ENCODE peak calls at places on chromosomes 6 and 20, in four cellular contexts. U, Q, N and D are unnamed samples.

GRCh38 chr6:124026645-124027044 is 223.0 kb downstream of the NKAIN2 start:
- DNase-seq in Q (no peak), U (no peak), N (no peak), D (no peak)

GRCh38 chr6:67394254-67394653 is 1240.8 kb upstream of the ADGRB3 start:
- DNase-seq in U (no peak), Q (no peak), N (no peak), D (no peak)

GRCh38 chr6:164007881-164008280 is 593.4 kb downstream of the QKI start:
- DNase-seq in Q (no peak), U (no peak), N (no peak), D (no peak)

GRCh38 chr6:32941412-32941784 is 570 bp upstream of the HLA-DMB start:
- DNase-seq in Q (no peak), N (no peak), U (no peak), D (no peak)

GRCh38 chr6:37056112-37056403 is 50.6 kb downstream of the FGD2 start:
- DNase-seq in Q (no peak), N (no peak), U (no peak), D (no peak)

GRCh38 chr6:158233214-158233795 is 65.2 kb downstream of the GTF2H5 start:
- DNase-seq in U (no peak), Q (peak), N (no peak), D (no peak)

GRCh38 chr6:39339557-39340555 is 17.4 kb upstream of the KCNK16 start:
- DNase-seq in N (no peak), Q (peak), U (no peak), D (no peak)

GRCh38 chr20:51354191-51354768 is 188.2 kb downstream of the NFATC2 start:
- DNase-seq in Q (no peak), N (no peak), U (no peak), D (peak)

GRCh38 chr20:9161308-9161707 is 92.4 kb downstream of the PLCB4 start:
- DNase-seq in U (no peak), Q (no peak), N (no peak), D (no peak)

GRCh38 chr6:164283574-164283973 is 869.1 kb downstream of the QKI start:
- DNase-seq in U (no peak), Q (no peak), N (no peak), D (no peak)

GRCh38 chr20:63381781-63382431 is 20.8 kb upstream of the CHRNA4 start:
- DNase-seq in U (no peak), N (no peak), Q (peak), D (no peak)

GRCh38 chr20:6265204-6265904 is 142.5 kb upstream of the FERMT1 start:
- DNase-seq in U (peak), Q (peak), N (no peak), D (peak)

GRCh38 chr6:119148102-119148824 is 69.8 kb upstream of the FAM184A start:
- DNase-seq in N (no peak), U (no peak), Q (peak), D (peak)

GRCh38 chr20:10651227-10651990 is 22.4 kb downstream of the JAG1 start:
- DNase-seq in U (no peak), Q (no peak), N (no peak), D (no peak)

GRCh38 chr20:10652185-10652584 is 21.6 kb downstream of the JAG1 start:
- DNase-seq in Q (no peak), U (no peak), N (no peak), D (no peak)

GRCh38 chr20:10653593-10654288 is 20.1 kb downstream of the JAG1 start:
- DNase-seq in Q (no peak), N (no peak), U (peak), D (peak)

GRCh38 chr20:10654630-10655029 is 19.2 kb downstream of the JAG1 start:
- DNase-seq in N (no peak), Q (no peak), U (no peak), D (no peak)

DNA sequence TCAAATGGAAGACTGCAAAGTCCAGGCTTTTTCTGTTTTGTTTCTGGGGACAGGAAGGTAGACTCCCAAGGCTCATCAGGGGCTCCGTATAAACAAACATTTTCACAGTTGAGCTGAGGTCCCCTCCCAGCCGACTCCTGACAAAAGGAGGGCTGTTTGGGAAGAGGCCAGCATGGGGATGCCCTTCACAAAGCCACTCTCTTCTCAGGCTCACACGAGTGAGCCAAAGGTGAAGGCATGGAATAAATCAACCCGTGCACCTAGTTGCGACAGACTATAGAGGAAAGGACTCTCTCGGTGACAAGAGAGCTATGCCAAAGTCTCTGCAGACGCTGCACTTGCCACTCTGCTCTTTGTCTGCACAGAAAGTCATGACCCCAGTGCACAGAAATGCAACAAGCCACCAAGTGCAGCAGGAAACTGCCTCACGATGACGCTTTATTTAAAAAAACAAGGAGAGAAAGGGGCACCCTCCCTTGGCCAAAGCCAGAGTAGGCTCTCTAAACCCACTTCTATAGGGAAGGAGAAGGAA is 21.1 kb downstream of the JAG1 start:
- DNase-seq in Q (no peak), N (no peak), U (no peak), D (no peak)
- H3K4me3 ChIP-seq in Q (no peak), N (peak), U (no peak), D (no peak)

DNA sequence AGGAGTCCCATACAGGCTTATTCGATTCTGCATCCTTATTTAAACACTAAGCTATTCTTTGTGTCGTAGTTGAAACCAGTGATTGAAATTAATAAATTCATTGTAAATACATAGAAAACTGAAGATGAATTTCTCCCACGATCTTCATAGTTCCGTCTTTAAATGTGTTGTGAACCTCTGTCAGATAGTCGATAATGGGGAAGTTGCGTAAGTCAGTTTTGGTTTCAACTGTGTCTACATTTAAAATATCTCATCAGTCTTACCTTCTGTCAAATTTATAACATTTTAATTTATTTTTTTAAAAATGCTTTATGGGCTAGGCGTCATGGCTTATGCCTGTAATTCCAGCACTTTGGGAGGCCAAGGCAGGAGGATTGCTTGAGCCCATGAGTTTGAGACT is 12.7 kb downstream of the STX11 start:
- DNase-seq in U (no peak), Q (no peak), N (no peak), D (no peak)
- H3K4me3 ChIP-seq in U (no peak), Q (no peak), N (no peak), D (no peak)

DNA sequence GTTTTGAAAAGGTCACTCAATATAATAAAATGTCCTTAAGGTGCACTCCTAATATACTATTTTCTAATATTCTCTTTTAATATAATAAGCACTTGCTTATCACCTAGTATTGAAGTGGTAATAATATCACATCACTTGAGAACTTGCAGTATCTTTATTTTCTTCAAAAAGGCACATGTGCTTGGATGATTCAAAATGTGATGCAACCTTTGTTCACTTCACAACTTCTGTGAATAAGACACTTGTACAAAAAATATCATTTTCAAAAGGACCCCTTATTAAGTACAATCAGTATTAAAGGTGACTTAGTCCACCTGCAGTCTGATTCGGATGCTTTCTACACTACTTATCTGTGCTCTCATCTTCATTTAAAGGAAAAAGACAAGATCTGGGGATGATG is 3.4 kb downstream of the PRELID3B start:
- DNase-seq in N (no peak), U (no peak), Q (no peak), D (no peak)
- H3K4me3 ChIP-seq in N (no peak), U (no peak), Q (no peak), D (no peak)

GRCh38 chr6:152184573-152185157 is 377.2 kb downstream of the ESR1 start:
- DNase-seq in U (no peak), N (no peak), Q (no peak), D (no peak)
- H3K4me3 ChIP-seq in U (no peak), N (no peak), Q (no peak), D (no peak)

GRCh38 chr20:37356961-37357371 is 11.0 kb downstream of the SRC start:
- DNase-seq in N (no peak), U (no peak), Q (no peak), D (no peak)
- H3K4me3 ChIP-seq in N (no peak), U (no peak), Q (no peak), D (no peak)

GRCh38 chr6:148530394-148530923 is 187.8 kb downstream of the SASH1 start:
- DNase-seq in N (no peak), Q (no peak), U (peak), D (no peak)
- H3K4me3 ChIP-seq in N (peak), Q (no peak), U (peak), D (peak)

DNA sequence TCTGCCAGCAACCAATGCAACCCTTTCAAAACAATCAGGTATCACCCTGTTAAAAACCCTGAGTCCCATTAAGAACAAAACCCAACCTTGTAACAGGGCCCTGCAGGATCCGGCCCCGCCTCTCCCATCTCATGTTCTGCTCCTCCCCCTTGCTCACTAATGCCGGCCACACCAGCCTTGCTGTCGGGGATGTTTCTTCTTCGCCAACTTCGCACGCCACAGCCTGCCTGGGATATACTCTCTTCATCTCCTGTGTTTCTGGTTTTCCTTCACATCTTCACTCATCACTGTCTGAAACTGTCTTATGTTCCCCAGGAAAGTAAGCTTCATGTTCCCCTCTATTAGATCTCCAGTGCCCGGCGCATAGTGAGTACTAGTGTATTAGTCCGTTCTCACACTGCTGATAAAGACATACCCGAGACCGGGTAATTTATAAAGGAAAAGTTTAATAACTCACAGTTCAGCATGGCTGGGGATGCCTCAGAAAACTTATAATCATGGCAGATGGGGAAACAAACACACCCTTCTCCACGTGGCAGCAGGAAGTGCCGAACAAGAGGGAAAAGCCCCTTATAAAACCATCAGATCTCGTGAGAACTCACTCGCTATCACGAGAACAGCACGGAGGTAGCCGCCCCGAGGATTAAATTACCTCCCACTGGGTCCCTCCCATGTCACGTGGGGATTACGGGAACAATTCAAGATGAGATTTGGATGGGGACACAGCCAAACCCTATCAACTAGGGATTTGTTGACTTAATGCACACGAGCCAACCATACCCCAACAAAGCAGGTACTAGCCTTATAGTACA is 5.1 kb downstream of the TP53RK start:
- DNase-seq in N (peak), U (no peak), Q (peak), D (peak)
- H3K4me3 ChIP-seq in N (peak), U (peak), Q (peak), D (peak)

DNA sequence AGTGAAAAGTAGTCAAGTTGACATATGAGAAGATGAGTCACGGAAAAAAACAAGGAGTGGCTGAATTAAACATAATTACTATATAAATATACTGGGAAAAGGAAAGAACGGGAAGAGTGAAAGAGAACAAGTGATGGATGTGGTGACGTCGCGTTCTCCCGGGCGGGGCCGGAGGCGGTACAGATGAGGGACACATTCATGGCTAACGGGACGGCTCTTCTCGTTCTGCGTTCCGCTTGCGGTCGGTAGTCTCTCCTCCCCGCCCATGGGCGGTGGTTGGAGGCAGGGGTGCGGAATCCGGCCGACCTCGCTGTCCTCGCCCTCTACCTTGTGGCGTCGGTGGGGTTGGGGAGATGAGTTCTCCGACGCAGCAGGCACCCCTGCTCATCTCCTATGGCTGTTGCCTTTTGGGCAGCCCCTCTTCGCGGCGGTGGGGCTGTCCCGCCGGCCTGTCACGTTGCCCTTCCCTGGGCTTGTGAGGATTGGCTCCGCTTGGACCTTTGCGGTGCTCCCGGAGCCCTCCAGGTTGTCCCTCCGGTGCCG is 22.5 kb downstream of the HLA-G start:
- DNase-seq in Q (peak), U (no peak), N (no peak), D (no peak)
- H3K4me3 ChIP-seq in Q (peak), U (no peak), N (peak), D (no peak)

GRCh38 chr6:154445417-154445816 is 65.1 kb downstream of the CNKSR3 start:
- DNase-seq in Q (no peak), U (no peak), N (no peak), D (no peak)

GRCh38 chr6:154446984-154447383 is 63.5 kb downstream of the CNKSR3 start:
- DNase-seq in N (no peak), Q (no peak), U (no peak), D (no peak)

GRCh38 chr6:154450498-154450897 is 60.0 kb downstream of the CNKSR3 start:
- DNase-seq in N (no peak), Q (no peak), U (no peak), D (no peak)

GRCh38 chr6:154447929-154448328 is 62.6 kb downstream of the CNKSR3 start:
- DNase-seq in U (no peak), Q (no peak), N (no peak), D (no peak)

GRCh38 chr6:154448448-154449096 is 61.9 kb downstream of the CNKSR3 start:
- DNase-seq in N (no peak), Q (peak), U (peak), D (peak)
- H3K4me3 ChIP-seq in N (peak), Q (no peak), U (no peak), D (no peak)